ENCODE peak calls at places on chromosomes 3 and 15, in six cellular contexts. I is PC-3, P is GM23248, R is SK-N-SH, J is MM.1S, X is HCT116. T is an unnamed sample. For H3K9me2, the result is how much of the 10 kb centered on the place peaks cover.

GRCh38 chr15:88894348-88894818 is 961 bp downstream of the HAPLN3 start:
- DNase-seq in I (peak), P (peak), R (peak), J (peak), X (no peak), T (peak)

GRCh38 chr3:67521053-67521646 is 133.3 kb downstream of the SUCLG2 start:
- DNase-seq in I (no peak), P (no peak), R (no peak), J (no peak), X (no peak), T (peak)

GRCh38 chr3:106086636-106087035 is 217.8 kb upstream of the CBLB start:
- DNase-seq in I (peak), P (peak), R (no peak), J (no peak), X (no peak), T (no peak)

GRCh38 chr3:74623261-74623836 is 8.9 kb upstream of the CNTN3 start:
- DNase-seq in I (no peak), P (peak), R (no peak), J (peak), X (no peak), T (no peak)

GRCh38 chr3:4994823-4995499 is 15.7 kb downstream of the BHLHE40 start:
- DNase-seq in I (peak), P (peak), R (no peak), J (no peak), X (peak), T (no peak)

GRCh38 chr15:96334017-96334704 is 3.7 kb downstream of the NR2F2 start:
- DNase-seq in I (peak), P (no peak), R (no peak), J (no peak), X (no peak), T (no peak)

GRCh38 chr3:146404451-146404850 is 64.9 kb downstream of the PLSCR2 start:
- DNase-seq in I (peak), P (peak), R (no peak), J (no peak), X (no peak), T (no peak)

GRCh38 chr3:186108106-186108940 is 566 bp downstream of the ETV5 start:
- DNase-seq in I (peak), P (peak), R (peak), J (peak), X (peak), T (peak)

GRCh38 chr3:155416500-155417118 is 123.1 kb upstream of the STRIT1 start:
- DNase-seq in I (peak), P (peak), R (no peak), J (no peak), X (no peak), T (no peak)

GRCh38 chr3:45994661-45995369 is 809 bp downstream of the FYCO1 start:
- DNase-seq in I (peak), P (peak), R (peak), J (no peak), X (no peak), T (peak)

GRCh38 chr3:168585544-168585943 is 489.8 kb upstream of the GOLIM4 start:
- DNase-seq in I (no peak), P (no peak), R (no peak), J (peak), X (no peak), T (peak)

GRCh38 chr3:102307442-102307841 is 127.4 kb upstream of the ZPLD1 start:
- DNase-seq in I (no peak), P (no peak), R (no peak), J (no peak), X (no peak), T (no peak)

GRCh38 chr3:190701096-190701532 is 161.4 kb downstream of the GMNC start:
- DNase-seq in I (peak), P (peak), R (no peak), J (peak), X (peak), T (peak)

GRCh38 chr3:60772584-60772983 is 478.7 kb downstream of the FHIT start:
- DNase-seq in I (no peak), P (no peak), R (no peak), J (no peak), X (no peak), T (no peak)

GRCh38 chr15:83164409-83165404 is 42.9 kb downstream of the HDGFL3 start:
- DNase-seq in I (peak), P (peak), R (no peak), J (no peak), X (no peak), T (no peak)

GRCh38 chr3:107217161-107217560 is 160.1 kb upstream of the CCDC54 start:
- DNase-seq in I (peak), P (peak), R (no peak), J (no peak), X (peak), T (no peak)

GRCh38 chr3:107861422-107861821 is 229.4 kb downstream of the CD47 start:
- DNase-seq in I (no peak), P (no peak), R (no peak), J (no peak), X (no peak), T (no peak)

GRCh38 chr3:11389570-11390268 is 117.5 kb downstream of the ATG7 start:
- DNase-seq in I (no peak), P (peak), R (no peak), J (no peak), X (no peak), T (no peak)

GRCh38 chr3:112260563-112260962 is 33.5 kb downstream of the SLC9C1 start:
- DNase-seq in I (no peak), P (no peak), R (no peak), J (no peak), X (no peak), T (no peak)

GRCh38 chr3:136559896-136560295 is 192.3 kb downstream of the STAG1 start:
- DNase-seq in I (no peak), P (peak), R (no peak), J (no peak), X (no peak), T (no peak)

DNA sequence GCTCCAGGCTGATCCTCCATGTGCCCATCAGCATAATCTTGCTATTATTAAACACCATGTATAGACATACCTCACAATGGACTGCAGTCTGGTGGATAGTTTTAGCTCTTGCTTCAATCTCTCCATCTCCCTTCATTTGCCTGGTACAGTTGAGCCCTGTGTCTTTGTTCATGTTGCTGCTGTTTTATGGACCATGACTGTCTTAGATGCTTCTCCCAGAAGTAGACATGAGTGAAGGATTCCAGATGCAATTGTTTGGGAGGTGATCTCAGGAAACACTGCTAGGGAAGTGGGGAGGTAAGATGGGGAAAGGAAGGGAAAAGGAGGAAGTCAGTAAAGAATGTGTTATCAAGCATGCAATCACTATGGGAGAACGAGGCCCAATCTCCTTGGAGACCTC is 36.3 kb upstream of the CTNNB1 start:
- DNase-seq in I (no peak), P (no peak), R (no peak), J (no peak), X (no peak), T (no peak)
- H3K9me2 ChIP-seq in I (under half), P (under half), R (under half), J (under half), X (under half), T (under half)

DNA sequence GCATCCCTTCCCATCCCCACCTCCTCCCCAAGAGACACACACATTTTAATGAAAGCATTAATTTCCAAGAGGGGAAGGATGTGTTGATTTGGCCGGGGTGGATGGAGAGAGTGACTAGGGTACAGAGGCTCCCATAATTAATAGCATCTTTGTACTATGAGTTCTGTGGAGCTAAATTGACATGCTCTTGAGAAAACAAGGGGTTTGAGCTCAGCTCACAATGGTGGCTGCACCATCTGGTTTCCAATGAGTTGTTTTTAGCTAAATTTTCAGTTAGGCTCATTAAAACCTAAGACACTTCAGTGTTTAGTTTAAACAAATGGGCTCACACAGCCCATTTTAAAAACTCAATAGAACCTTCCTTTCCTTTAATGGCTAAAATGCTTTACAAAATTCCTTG is 199.8 kb downstream of the TNIK start:
- DNase-seq in I (no peak), P (no peak), R (no peak), J (no peak), X (no peak), T (no peak)
- H3K4me2 ChIP-seq in I (no peak), P (no peak), R (no peak), J (no peak), X (peak), T (no peak)

GRCh38 chr15:100334456-100334855 is 7.3 kb downstream of the ADAMTS17 start:
- DNase-seq in I (no peak), P (no peak), R (no peak), J (no peak), X (no peak), T (no peak)
- H3K9ac ChIP-seq in I (no peak), P (no peak), R (no peak), J (no peak), X (no peak), T (no peak)

GRCh38 chr3:16789344-16790100 is 95.2 kb upstream of the PLCL2 start:
- DNase-seq in I (no peak), P (no peak), R (no peak), J (no peak), X (no peak), T (no peak)

GRCh38 chr3:16790432-16791379 is 94.0 kb upstream of the PLCL2 start:
- DNase-seq in I (no peak), P (no peak), R (no peak), J (no peak), X (no peak), T (no peak)

GRCh38 chr3:16784958-16785357 is 99.8 kb upstream of the PLCL2 start:
- DNase-seq in I (no peak), P (no peak), R (no peak), J (no peak), X (no peak), T (no peak)

GRCh38 chr3:16793321-16793720 is 91.4 kb upstream of the PLCL2 start:
- DNase-seq in I (no peak), P (no peak), R (no peak), J (no peak), X (no peak), T (no peak)

GRCh38 chr3:16788440-16789057 is 96.2 kb upstream of the PLCL2 start:
- DNase-seq in I (no peak), P (no peak), R (no peak), J (no peak), X (no peak), T (no peak)
- H3K9me2 ChIP-seq in I (under half), P (under half), R (under half), J (under half), X (under half), T (under half)

GRCh38 chr3:72728329-72728889 is 119.8 kb downstream of the SHQ1 start:
- DNase-seq in I (no peak), P (no peak), R (no peak), J (no peak), X (no peak), T (no peak)

GRCh38 chr3:72727726-72728125 is 120.5 kb downstream of the SHQ1 start:
- DNase-seq in I (no peak), P (no peak), R (no peak), J (no peak), X (no peak), T (no peak)

GRCh38 chr3:72728958-72729467 is 119.2 kb downstream of the SHQ1 start:
- DNase-seq in I (peak), P (no peak), R (peak), J (no peak), X (no peak), T (no peak)

GRCh38 chr3:72738752-72739520 is 109.3 kb downstream of the SHQ1 start:
- DNase-seq in I (no peak), P (peak), R (peak), J (peak), X (no peak), T (peak)

GRCh38 chr3:72733676-72734075 is 114.6 kb downstream of the SHQ1 start:
- DNase-seq in I (no peak), P (no peak), R (no peak), J (no peak), X (no peak), T (no peak)
- H3K4me2 ChIP-seq in I (no peak), P (no peak), R (no peak), J (no peak), X (no peak), T (no peak)

GRCh38 chr15:49741721-49742120 is 120.9 kb downstream of the DTWD1 start:
- DNase-seq in I (no peak), P (no peak), R (no peak), J (no peak), X (no peak), T (no peak)

GRCh38 chr15:49752517-49752916 is 131.7 kb downstream of the DTWD1 start:
- DNase-seq in I (peak), P (no peak), R (no peak), J (no peak), X (no peak), T (no peak)

GRCh38 chr15:49742381-49742780 is 121.5 kb downstream of the DTWD1 start:
- DNase-seq in I (no peak), P (no peak), R (no peak), J (no peak), X (no peak), T (no peak)

GRCh38 chr15:49751191-49751590 is 130.3 kb downstream of the DTWD1 start:
- DNase-seq in I (no peak), P (no peak), R (no peak), J (no peak), X (no peak), T (no peak)

GRCh38 chr15:49747340-49747739 is 126.5 kb downstream of the DTWD1 start:
- DNase-seq in I (no peak), P (no peak), R (no peak), J (no peak), X (no peak), T (no peak)
- H3K9ac ChIP-seq in I (no peak), P (no peak), R (no peak), J (no peak), X (no peak), T (no peak)

GRCh38 chr3:78360849-78361248 is 1321.0 kb downstream of the ROBO2 start:
- DNase-seq in I (no peak), P (no peak), R (no peak), J (no peak), X (no peak), T (no peak)
- H3K9me2 ChIP-seq in I (under half), P (under half), R (under half), J (under half), X (under half), T (under half)

DNA sequence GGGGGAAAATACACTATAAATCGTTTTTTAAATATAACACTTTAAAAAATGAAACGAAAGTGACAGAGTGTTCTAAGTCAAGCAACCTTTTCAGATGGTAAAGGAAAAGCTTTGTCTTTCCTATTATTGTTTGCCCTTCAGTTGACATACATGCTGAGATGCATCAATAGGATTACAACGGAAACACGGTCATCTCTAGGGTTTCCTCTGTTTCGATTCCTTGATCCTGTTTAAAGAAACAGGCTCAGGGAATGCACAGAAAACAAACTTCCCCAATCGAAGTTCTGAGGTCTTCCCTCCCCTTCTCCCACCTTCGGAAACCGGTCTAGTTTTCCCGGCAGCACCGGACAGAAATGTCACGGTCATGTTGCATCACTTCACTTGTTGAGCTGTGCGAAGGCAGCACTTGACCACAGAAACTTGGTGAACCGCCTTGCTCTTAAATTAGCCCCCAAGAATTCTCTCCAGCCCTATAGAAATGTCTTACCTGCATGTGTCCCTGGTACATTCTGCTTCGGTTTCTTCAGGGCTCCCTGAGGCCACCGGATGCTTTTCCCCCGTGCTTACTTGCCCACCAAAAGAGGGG is 552 bp downstream of the PEX5L start:
- DNase-seq in I (no peak), P (no peak), R (peak), J (peak), X (no peak), T (no peak)
- H3K4me2 ChIP-seq in I (peak), P (peak), R (peak), J (peak), X (no peak), T (no peak)

DNA sequence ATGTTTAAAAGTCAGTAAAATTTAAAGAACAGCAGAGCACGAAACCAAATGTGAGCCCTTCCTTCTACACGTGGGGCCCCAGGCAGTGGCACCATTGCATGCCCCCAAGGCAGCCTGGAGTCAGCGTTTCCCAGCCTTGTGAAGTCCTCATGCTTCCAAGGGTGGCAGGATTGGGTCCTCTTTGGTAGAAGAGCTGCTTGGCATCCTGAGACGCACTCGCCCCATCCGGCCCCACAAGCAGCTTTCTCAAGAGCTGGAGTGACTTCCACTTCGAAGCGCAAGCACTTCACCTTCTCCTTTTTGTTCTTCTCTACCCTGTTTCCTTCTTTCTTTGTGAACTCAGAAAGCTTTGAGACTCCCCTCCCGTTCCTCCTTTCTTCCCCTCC is 34.7 kb downstream of the ZNF710 start:
- DNase-seq in I (no peak), P (no peak), R (no peak), J (no peak), X (no peak), T (no peak)
- H3K9ac ChIP-seq in I (no peak), P (no peak), R (no peak), J (no peak), X (peak), T (no peak)